ENCODE peak calls at places on chromosomes 2 and 18, in five cellular contexts. W, M, I, L and R are unnamed samples.

GRCh38 chr2:185245216-185245615 is 493.4 kb upstream of the FSIP2 start:
- DNase-seq in I (no peak), L (no peak), W (no peak), M (no peak), R (no peak)

GRCh38 chr2:140473851-140474250 is 1657.0 kb downstream of the LRP1B start:
- DNase-seq in I (no peak), L (no peak), M (no peak), W (no peak), R (no peak)

GRCh38 chr18:13036622-13037320 is 45.6 kb downstream of the CEP192 start:
- DNase-seq in I (no peak), L (no peak), W (no peak), M (no peak), R (no peak)

GRCh38 chr18:3906072-3906471 is 456.1 kb downstream of the TGIF1 start:
- DNase-seq in M (no peak), W (no peak), I (no peak), L (no peak), R (no peak)

GRCh38 chr2:225660262-225661091 is 261.0 kb downstream of the NYAP2 start:
- DNase-seq in I (peak; percentile 81), W (peak; percentile 58), M (peak; percentile 80), L (peak; percentile 74), R (peak; percentile 52)

GRCh38 chr2:223560704-223561435 is 41.3 kb downstream of the SCG2 start:
- DNase-seq in W (no peak), I (peak; percentile 40), L (no peak), M (no peak), R (no peak)

GRCh38 chr2:24832991-24833671 is 39.9 kb downstream of the CENPO start:
- DNase-seq in I (peak; percentile 77), W (no peak), M (no peak), L (no peak), R (no peak)

GRCh38 chr2:15577071-15577706 is 14.5 kb upstream of the DDX1 start:
- DNase-seq in W (peak; percentile 83), L (peak; percentile 86), I (peak; percentile 87), M (peak; percentile 98), R (peak; percentile 54)

GRCh38 chr2:191758420-191759199 is 80.7 kb downstream of the NABP1 start:
- DNase-seq in L (no peak), M (peak; percentile 14), I (peak; percentile 82), W (no peak), R (peak; percentile 39)

GRCh38 chr2:215997219-215997618 is 16.1 kb downstream of the MREG start:
- DNase-seq in I (no peak), L (no peak), M (no peak), W (no peak), R (no peak)

GRCh38 chr18:59959606-59960005 is 59.8 kb downstream of the PMAIP1 start:
- DNase-seq in I (no peak), W (no peak), L (no peak), M (no peak), R (no peak)

GRCh38 chr2:189370719-189371118 is 70.6 kb upstream of the WDR75 start:
- DNase-seq in L (no peak), I (no peak), W (no peak), M (no peak), R (no peak)

GRCh38 chr2:119022678-119023077 is 80.7 kb downstream of the MARCO start:
- DNase-seq in M (no peak), W (no peak), L (no peak), I (no peak), R (no peak)

DNA sequence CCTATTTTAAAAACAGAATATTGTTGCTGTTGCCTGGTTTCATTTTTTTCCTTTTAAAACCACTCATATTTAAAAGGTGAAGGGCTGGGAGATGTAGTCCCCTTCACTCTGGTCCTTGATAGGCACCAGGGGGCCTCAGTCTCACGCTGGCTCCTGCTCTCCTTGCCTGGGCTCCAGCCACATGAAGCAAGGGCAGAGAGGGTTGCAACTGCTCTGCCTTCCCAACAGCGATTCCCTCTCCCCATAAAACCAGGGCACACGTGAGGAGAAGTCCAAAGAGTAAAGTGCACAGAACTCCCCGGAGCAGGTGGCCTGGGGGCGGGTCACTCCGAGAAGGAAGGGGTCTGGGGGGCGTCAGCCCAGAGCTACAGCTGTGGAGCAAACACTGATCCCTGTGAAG is 12.8 kb downstream of the TMEM127 start:
- DNase-seq in L (no peak), I (no peak), M (no peak), W (no peak), R (no peak)
- TF ChIP-seq CTCF in L (no peak), I (no peak), M (no peak), W (no peak), R (no peak)

DNA sequence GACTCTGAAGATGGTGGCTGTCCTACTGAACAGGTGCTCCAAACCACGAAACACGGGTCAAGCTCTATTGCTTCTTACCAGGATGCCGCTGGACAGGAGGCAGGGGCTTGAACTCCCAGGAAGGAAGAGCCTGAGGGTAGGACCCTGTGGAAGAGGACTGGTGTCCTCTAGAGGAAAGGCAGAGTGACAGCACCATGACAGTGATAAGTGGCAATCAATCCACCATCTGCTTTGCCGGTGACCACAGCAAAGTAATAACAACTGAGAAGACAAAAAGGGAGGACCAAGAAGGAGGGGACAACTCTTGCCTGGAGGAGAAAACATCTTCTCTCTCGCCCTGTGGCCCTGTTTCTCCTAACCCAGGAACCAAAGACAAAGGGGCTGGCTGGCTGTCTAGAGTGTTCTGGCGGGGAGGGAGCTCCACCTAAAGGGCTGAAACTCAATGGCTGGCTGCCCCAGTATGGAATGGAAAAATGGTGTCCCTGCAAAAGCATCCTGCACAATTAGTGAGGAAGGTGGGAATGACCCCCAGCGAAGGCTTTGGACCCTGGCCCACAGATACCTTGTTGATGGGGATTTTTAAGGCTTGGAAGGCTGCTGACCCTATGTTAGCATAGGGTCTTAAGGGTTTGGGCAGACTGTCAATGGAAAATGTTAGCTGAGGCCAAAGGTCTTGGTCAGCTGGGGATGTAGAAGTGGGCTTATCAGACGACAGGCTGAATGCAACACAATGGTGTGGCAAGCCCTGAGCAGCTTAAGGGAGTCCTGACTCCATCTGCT is 35.4 kb downstream of the PROC start:
- DNase-seq in I (peak; percentile 42), L (no peak), W (no peak), M (no peak), R (no peak)
- TF ChIP-seq CTCF in I (peak; percentile 63), L (no peak), W (no peak), M (peak; percentile 22), R (no peak)

GRCh38 chr2:233832869-233833812 is 21.2 kb downstream of the HJURP start:
- DNase-seq in M (peak; percentile 41), W (no peak), I (peak; percentile 42), L (no peak), R (no peak)
- TF ChIP-seq CTCF in M (peak; percentile 56), W (peak; percentile 55), I (peak; percentile 54), L (peak; percentile 68), R (no peak)

GRCh38 chr2:237260032-237260431 is 153.9 kb downstream of the COL6A3 start:
- DNase-seq in W (no peak), L (no peak), M (no peak), I (no peak), R (no peak)
- TF ChIP-seq CTCF in W (no peak), L (no peak), M (no peak), I (no peak), R (no peak)

DNA sequence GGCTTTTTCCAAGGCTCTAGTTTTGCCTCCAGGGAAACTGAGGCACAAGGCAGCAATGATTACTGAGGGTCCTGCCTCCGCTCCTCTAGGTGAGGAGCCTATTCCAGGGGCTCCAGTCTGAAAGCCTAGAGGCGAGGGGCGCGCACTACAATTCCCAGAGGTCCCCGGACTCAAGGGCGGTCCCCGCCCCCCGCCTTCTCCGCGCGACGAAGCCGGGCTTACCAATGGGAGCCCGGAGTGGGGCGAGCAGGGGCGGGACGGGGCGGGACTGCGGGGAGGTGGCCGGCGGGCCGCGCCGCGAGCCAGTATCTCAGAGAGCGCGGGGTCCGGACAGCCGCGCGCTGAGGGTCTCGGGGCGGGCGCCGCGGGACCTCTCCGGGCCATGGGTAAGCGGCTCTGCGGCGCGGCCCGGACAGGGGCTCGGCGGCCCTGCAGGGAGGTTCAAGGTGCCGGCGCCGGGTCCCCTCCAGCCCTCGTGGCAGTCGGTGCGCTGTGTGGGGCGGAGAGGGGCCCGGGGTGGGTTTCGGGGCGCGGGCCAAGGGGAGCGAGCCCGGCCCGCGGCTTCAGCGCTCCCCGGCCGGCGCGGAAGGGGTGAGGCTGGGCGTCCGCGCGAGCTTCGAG is at the start of gene ARID5A:
- DNase-seq in M (peak; percentile 84), W (peak; percentile 85), I (peak; percentile 96), L (peak; percentile 88), R (peak; percentile 79)
- TF ChIP-seq CTCF in M (peak; percentile 54), W (peak; percentile 55), I (no peak), L (peak; percentile 71), R (no peak)